ENCODE peak calls at places on chromosomes 3 and 15, in four cellular contexts. P is gastrocnemius medialis, L is transverse colon, Y is lower leg skin. D is an unnamed sample.

GRCh38 chr15:90839187-90840071 is 29.0 kb upstream of the FURIN start:
- DNase-seq in P (no peak), L (peak), Y (no peak), D (peak)

GRCh38 chr15:74438696-74439316 is 5.0 kb upstream of the SEMA7A start:
- DNase-seq in P (peak), L (peak), Y (no peak), D (peak)

GRCh38 chr3:11350374-11350773 is 78.2 kb downstream of the ATG7 start:
- DNase-seq in P (no peak), L (no peak), Y (no peak), D (peak)

GRCh38 chr3:130894873-130895330 is 1.0 kb downstream of the ATP2C1 start:
- DNase-seq in P (no peak), L (no peak), Y (no peak), D (peak)

GRCh38 chr3:63975705-63976104 is 47.6 kb downstream of the PSMD6 start:
- DNase-seq in P (peak), L (no peak), Y (peak), D (peak)

GRCh38 chr15:68734886-68735285 is 85.8 kb downstream of the ANP32A start:
- DNase-seq in P (no peak), L (no peak), Y (no peak), D (no peak)

GRCh38 chr3:170440346-170440745 is 21.7 kb downstream of the CLDN11 start:
- DNase-seq in P (no peak), L (no peak), Y (no peak), D (peak)

GRCh38 chr3:119018690-119019463 is 15.8 kb downstream of the IGSF11 start:
- DNase-seq in P (peak), L (no peak), Y (no peak), D (no peak)

GRCh38 chr3:42264399-42265058 is 1.5 kb downstream of the CCK start:
- DNase-seq in P (peak), L (peak), Y (no peak), D (peak)

GRCh38 chr3:124209426-124209825 is 217.5 kb upstream of the ROPN1 start:
- DNase-seq in P (no peak), L (no peak), Y (no peak), D (peak)

GRCh38 chr15:87752250-87752951 is 504.1 kb downstream of the NTRK3 start:
- DNase-seq in P (no peak), L (no peak), Y (no peak), D (peak)

GRCh38 chr15:57330619-57331018 is 45.7 kb upstream of the CGNL1 start:
- DNase-seq in P (no peak), L (no peak), Y (no peak), D (no peak)

GRCh38 chr3:81308296-81308695 is 453.1 kb downstream of the GBE1 start:
- DNase-seq in P (no peak), L (no peak), Y (no peak), D (peak)

GRCh38 chr15:88664151-88664778 is 25.4 kb downstream of the ISG20 start:
- DNase-seq in P (no peak), L (no peak), Y (peak), D (peak)

GRCh38 chr3:58034738-58035511 is 26.7 kb downstream of the FLNB start:
- DNase-seq in P (no peak), L (no peak), Y (no peak), D (no peak)

GRCh38 chr3:148026009-148026588 is 616.9 kb downstream of the ZIC1 start:
- DNase-seq in P (peak), L (no peak), Y (no peak), D (no peak)

GRCh38 chr3:52827866-52828376 is 2.6 kb downstream of the ITIH4 start:
- DNase-seq in P (no peak), L (no peak), Y (no peak), D (peak)

GRCh38 chr3:171646357-171647133 is 163.7 kb downstream of the PLD1 start:
- DNase-seq in P (no peak), L (no peak), Y (no peak), D (peak)

GRCh38 chr15:43911235-43911661 is 84.4 kb downstream of the WDR76 start:
- DNase-seq in P (no peak), L (no peak), Y (peak), D (peak)

GRCh38 chr3:120364101-120364500 is 14.9 kb upstream of the LRRC58 start:
- DNase-seq in P (no peak), L (no peak), Y (no peak), D (no peak)

GRCh38 chr3:27134165-27134796 is 234.9 kb downstream of the NEK10 start:
- DNase-seq in P (peak), L (peak), Y (peak), D (peak)

GRCh38 chr15:76235186-76235826 is 76.0 kb downstream of the ETFA start:
- DNase-seq in P (no peak), L (no peak), Y (no peak), D (peak)

GRCh38 chr15:62753518-62754221 is 288.9 kb upstream of the TPM1 start:
- DNase-seq in P (no peak), L (no peak), Y (no peak), D (no peak)
- TF ChIP-seq CTCF in P (no peak), L (no peak), Y (no peak), D (no peak)

GRCh38 chr3:30720586-30721313 is 114.3 kb downstream of the TGFBR2 start:
- DNase-seq in P (no peak), L (no peak), Y (no peak), D (peak)

GRCh38 chr3:30723211-30723610 is 116.8 kb downstream of the TGFBR2 start:
- DNase-seq in P (no peak), L (no peak), Y (no peak), D (no peak)

GRCh38 chr3:30721314-30721634 is 114.9 kb downstream of the TGFBR2 start:
- DNase-seq in P (no peak), L (no peak), Y (no peak), D (no peak)

GRCh38 chr3:30724863-30725262 is 118.5 kb downstream of the TGFBR2 start:
- DNase-seq in P (no peak), L (no peak), Y (no peak), D (no peak)

DNA sequence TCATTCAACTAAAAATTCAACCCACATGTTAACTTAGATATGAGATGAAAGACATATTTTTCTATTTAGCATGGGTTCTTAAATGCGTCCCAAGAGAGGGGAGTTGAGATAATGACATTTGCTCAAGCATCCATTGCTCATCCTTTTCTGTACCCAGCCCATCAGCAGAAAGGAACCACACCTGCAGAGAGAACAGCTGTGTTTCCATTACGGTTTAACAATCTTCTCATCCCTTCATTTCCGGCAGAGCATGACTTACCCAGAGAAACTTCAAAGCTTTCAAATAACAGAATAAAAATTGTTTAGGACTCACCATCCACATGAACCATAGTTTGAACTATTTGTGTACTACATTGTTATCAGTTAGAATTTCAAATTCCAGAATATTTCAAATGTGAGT is 113.1 kb downstream of the TGFBR2 start:
- DNase-seq in P (no peak), L (no peak), Y (no peak), D (no peak)
- H3K4me3 ChIP-seq in P (no peak), L (no peak), Y (no peak), D (no peak)

GRCh38 chr3:129120254-129121004 is 1.2 kb downstream of the RAB43 start:
- DNase-seq in P (peak), L (peak), Y (peak), D (peak)
- TF ChIP-seq CTCF in P (peak), L (no peak), Y (no peak), D (peak)

GRCh38 chr3:139676634-139677197 is 1.1 kb downstream of the NMNAT3 start:
- DNase-seq in P (no peak), L (no peak), Y (no peak), D (no peak)
- H3K4me3 ChIP-seq in P (peak), L (peak), Y (no peak), D (no peak)

DNA sequence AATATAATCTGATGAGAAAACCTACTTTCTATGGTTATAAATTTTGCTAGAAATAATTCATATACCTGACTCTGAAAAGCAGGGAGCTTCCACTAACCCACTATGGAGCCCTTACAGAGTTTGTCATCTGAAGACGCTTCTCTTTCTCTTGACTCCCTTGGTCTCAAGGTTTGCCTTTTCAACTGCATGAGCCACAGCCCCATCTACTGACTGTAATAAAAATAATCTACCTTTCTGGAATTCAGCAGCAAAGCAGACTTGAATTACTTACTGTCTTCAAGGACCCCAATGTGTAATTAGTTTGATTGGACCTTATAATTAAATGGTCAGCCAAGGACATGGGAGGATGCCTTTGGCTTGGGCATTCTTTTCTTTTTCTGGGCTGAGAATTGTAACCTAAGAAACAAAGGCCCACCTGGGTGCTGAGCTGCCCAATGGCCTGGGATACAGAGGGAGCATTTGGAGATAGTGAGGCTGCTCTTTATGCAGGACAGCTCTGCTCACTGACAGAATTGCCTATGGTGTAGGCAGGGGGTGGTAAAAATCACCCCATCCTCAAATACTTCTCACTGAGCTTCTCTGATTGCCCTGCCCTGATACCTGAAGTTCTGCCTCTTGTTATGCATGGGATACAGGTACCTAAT is 178.6 kb upstream of the TRIM42 start:
- DNase-seq in P (no peak), L (no peak), Y (no peak), D (peak)
- TF ChIP-seq CTCF in P (no peak), L (no peak), Y (no peak), D (peak)

D was measured in choroid plexus epithelial cell.